ENCODE peak calls at places on chromosomes 16 and 17, in nine cellular contexts. P is CD4-positive, alpha-beta memory T cell; S is kidney glomerular epithelial cell; Q is pancreas; X is HTR-8/SVneo; Y is NCI-H446; O is NCI-H1417; I is H7; T is AG04449. R is an unnamed sample.

GRCh38 chr17:1108810-1109605 is 70.8 kb downstream of the ABR start:
- DNase-seq in P (peak), S (no peak), Q (peak), X (peak), Y (no peak), O (peak), I (peak), T (no peak), R (no peak)

GRCh38 chr17:42380935-42381334 is 7.3 kb downstream of the STAT3 start:
- DNase-seq in P (no peak), S (no peak), Q (no peak), X (no peak), Y (no peak), O (no peak), I (no peak), T (no peak), R (no peak)

GRCh38 chr16:58046936-58047335 is 21.4 kb downstream of the MMP15 start:
- DNase-seq in P (no peak), S (no peak), Q (no peak), X (no peak), Y (no peak), O (no peak), I (peak), T (no peak), R (no peak)

GRCh38 chr17:73017653-73018052 is 74.8 kb downstream of the SLC39A11 start:
- DNase-seq in P (no peak), S (peak), Q (no peak), X (peak), Y (no peak), O (no peak), I (no peak), T (peak), R (no peak)

GRCh38 chr16:23575834-23576233 is 18.3 kb downstream of the UBFD1 start:
- DNase-seq in P (no peak), S (no peak), Q (no peak), X (no peak), Y (no peak), O (no peak), I (peak), T (no peak), R (no peak)

GRCh38 chr17:20211246-20211645 is 202.1 kb downstream of the SPECC1 start:
- DNase-seq in P (no peak), S (no peak), Q (no peak), X (no peak), Y (no peak), O (no peak), I (no peak), T (no peak), R (no peak)

GRCh38 chr17:49213399-49213798 is 2.9 kb downstream of the ABI3 start:
- DNase-seq in P (no peak), S (no peak), Q (no peak), X (no peak), Y (no peak), O (no peak), I (peak), T (no peak), R (no peak)

GRCh38 chr16:11329891-11330290 is 15.4 kb upstream of the RMI2 start:
- DNase-seq in P (no peak), S (no peak), Q (no peak), X (no peak), Y (no peak), O (no peak), I (no peak), T (no peak), R (no peak)

GRCh38 chr17:65797809-65798208 is 236.4 kb upstream of the AXIN2 start:
- DNase-seq in P (peak), S (no peak), Q (no peak), X (no peak), Y (no peak), O (no peak), I (peak), T (no peak), R (peak)

GRCh38 chr17:57954421-57955182 is 610 bp downstream of the CUEDC1 start:
- DNase-seq in P (no peak), S (peak), Q (peak), X (peak), Y (no peak), O (peak), I (peak), T (no peak), R (no peak)